ENCODE peak calls at places on chromosome 9, in four cellular contexts. K is osteocyte, G is AG04450, Q is HCT116. R is an unnamed sample.
A peak's percentile ranks its signal among the peaks of the same experiment; 100 is the strongest.

GRCh38 chr9:107491081-107492053 is 1.8 kb upstream of the KLF4 start:
- DNase-seq in K (no peak), G (no peak), Q (no peak), R (no peak)

GRCh38 chr9:27382308-27382707 is 85.4 kb upstream of the EQTN start:
- DNase-seq in K (no peak), G (no peak), Q (no peak), R (no peak)

GRCh38 chr9:88243736-88244135 is 105.5 kb upstream of the SPATA31C2 start:
- DNase-seq in K (no peak), G (no peak), Q (no peak), R (no peak)

GRCh38 chr9:132590037-132590317 is 7.6 kb downstream of the BARHL1 start:
- DNase-seq in K (no peak), G (no peak), Q (no peak), R (no peak)

GRCh38 chr9:23412458-23412857 is 413.6 kb downstream of the ELAVL2 start:
- DNase-seq in K (no peak), G (no peak), Q (no peak), R (no peak)

GRCh38 chr9:110566156-110566555 is 13.4 kb downstream of the SVEP1 start:
- DNase-seq in K (no peak), G (no peak), Q (no peak), R (no peak)

GRCh38 chr9:35914307-35914807 is 5.1 kb downstream of the SPAAR start:
- DNase-seq in K (no peak), G (no peak), Q (no peak), R (peak; percentile 88)

GRCh38 chr9:2087500-2088313 is 72.6 kb downstream of the SMARCA2 start:
- DNase-seq in K (no peak), G (no peak), Q (peak; percentile 42), R (peak; percentile 61)

GRCh38 chr9:69001921-69002320 is 12.0 kb downstream of the PRKACG start:
- DNase-seq in K (no peak), G (no peak), Q (no peak), R (no peak)

GRCh38 chr9:73565833-73566465 is 414.3 kb downstream of the ANXA1 start:
- DNase-seq in K (no peak), G (no peak), Q (no peak), R (peak; percentile 32)

GRCh38 chr9:133522073-133522910 is 2.5 kb downstream of the MYMK start:
- DNase-seq in K (no peak), G (no peak), Q (no peak), R (no peak)

GRCh38 chr9:4572184-4572826 is 82.0 kb downstream of the SLC1A1 start:
- DNase-seq in K (no peak), G (no peak), Q (no peak), R (no peak)

GRCh38 chr9:137339045-137339444 is 37.0 kb upstream of the NRARP start:
- DNase-seq in K (no peak), G (no peak), Q (no peak), R (no peak)

GRCh38 chr9:127353882-127354281 is 43.1 kb upstream of the SLC2A8 start:
- DNase-seq in K (no peak), G (no peak), Q (no peak), R (no peak)

GRCh38 chr9:69981686-69982450 is 61.8 kb upstream of the MAMDC2 start:
- DNase-seq in K (no peak), G (no peak), Q (no peak), R (peak; percentile 47)

GRCh38 chr9:128493424-128493823 is 11.1 kb upstream of the GLE1 start:
- DNase-seq in K (no peak), G (no peak), Q (no peak), R (no peak)

GRCh38 chr9:92151691-92152393 is 36.6 kb upstream of the SPTLC1 start:
- DNase-seq in K (peak; percentile 48), G (peak; percentile 42), Q (no peak), R (peak; percentile 65)

GRCh38 chr9:109411818-109412352 is 86.2 kb downstream of the PTPN3 start:
- DNase-seq in K (no peak), G (peak; percentile 16), Q (no peak), R (peak; percentile 46)

GRCh38 chr9:70111042-70111602 is 67.5 kb downstream of the MAMDC2 start:
- DNase-seq in K (peak; percentile 89), G (peak; percentile 53), Q (peak; percentile 66), R (peak; percentile 64)

GRCh38 chr9:116572095-116572748 is 114.9 kb upstream of the TRIM32 start:
- DNase-seq in K (peak; percentile 92), G (peak; percentile 81), Q (peak; percentile 33), R (peak; percentile 73)

GRCh38 chr9:112188884-112189283 is 13.8 kb upstream of the SUSD1 start:
- DNase-seq in K (no peak), G (no peak), Q (no peak), R (no peak)

GRCh38 chr9:132181796-132182521 is 20.1 kb downstream of the NTNG2 start:
- DNase-seq in K (no peak), G (no peak), Q (no peak), R (no peak)

GRCh38 chr9:124045076-124045829 is 33.7 kb downstream of the LHX2 start:
- DNase-seq in K (no peak), G (no peak), Q (no peak), R (no peak)

GRCh38 chr9:125883548-125883947 is 136.4 kb downstream of the PBX3 start:
- DNase-seq in K (no peak), G (no peak), Q (no peak), R (no peak)

GRCh38 chr9:111743275-111743674 is 51.5 kb downstream of the SHOC1 start:
- DNase-seq in K (no peak), G (peak; percentile 13), Q (peak; percentile 87), R (peak; percentile 72)

GRCh38 chr9:136283291-136284235 is 20.3 kb downstream of the CCDC187 start:
- DNase-seq in K (peak; percentile 92), G (peak; percentile 20), Q (peak; percentile 54), R (peak; percentile 56)

GRCh38 chr9:22452415-22453010 is 5.9 kb downstream of the DMRTA1 start:
- DNase-seq in K (no peak), G (no peak), Q (peak; percentile 29), R (peak; percentile 37)

GRCh38 chr9:76846307-76846706 is 59.6 kb downstream of the PRUNE2 start:
- DNase-seq in K (no peak), G (no peak), Q (no peak), R (no peak)

GRCh38 chr9:18359335-18359734 is 114.6 kb upstream of the ADAMTSL1 start:
- DNase-seq in K (no peak), G (no peak), Q (no peak), R (peak; percentile 56)

R was measured in RPMI7951.